ENCODE peak calls at places on chromosomes 7 and 10, in eight cellular contexts. G is kidney epithelial cell; S is epithelial cell of proximal tubule; M is CD8-positive, alpha-beta memory T cell; L is NB4; J is epithelial cell of esophagus; K is Panc1; V is adipocyte. F is an unnamed sample.

GRCh38 chr10:110123594-110123993 is 83.8 kb upstream of the MXI1 start:
- DNase-seq in V (no peak), K (no peak), J (no peak), G (no peak), L (no peak), S (no peak), M (no peak), F (no peak)

GRCh38 chr10:11297136-11297535 is 279.5 kb downstream of the CELF2 start:
- DNase-seq in J (no peak), K (no peak), M (no peak), L (no peak), S (no peak), G (no peak), V (no peak), F (no peak)

GRCh38 chr10:22693371-22693784 is 21.0 kb downstream of the PIP4K2A start:
- DNase-seq in K (no peak), G (no peak), L (peak), S (no peak), V (peak), M (no peak), J (no peak), F (peak)

GRCh38 chr10:99921948-99922347 is 87.8 kb downstream of the DNMBP start:
- DNase-seq in M (no peak), L (no peak), J (peak), S (no peak), K (no peak), G (no peak), V (no peak), F (peak)

GRCh38 chr7:95302976-95303375 is 21.4 kb downstream of the PON1 start:
- DNase-seq in M (no peak), G (no peak), V (no peak), K (no peak), L (no peak), S (no peak), J (peak), F (peak)

GRCh38 chr10:58932126-58932525 is 244.3 kb upstream of the PHYHIPL start:
- DNase-seq in K (no peak), L (no peak), M (no peak), G (no peak), J (no peak), V (no peak), S (no peak), F (no peak)

GRCh38 chr7:139169816-139170215 is 60.3 kb upstream of the ZC3HAV1 start:
- DNase-seq in L (no peak), K (no peak), S (no peak), G (no peak), J (no peak), M (no peak), V (no peak), F (no peak)

GRCh38 chr10:113326160-113327111 is 226.4 kb upstream of the HABP2 start:
- DNase-seq in M (no peak), L (peak), J (peak), V (peak), K (peak), S (peak), G (peak), F (peak)

GRCh38 chr10:70960783-70961570 is 72.6 kb upstream of the PCBD1 start:
- DNase-seq in G (no peak), V (no peak), J (no peak), K (no peak), L (no peak), M (no peak), S (no peak), F (no peak)

GRCh38 chr10:69916133-69916532 is 114.4 kb downstream of the COL13A1 start:
- DNase-seq in S (no peak), K (no peak), G (no peak), J (no peak), L (no peak), M (no peak), V (no peak), F (no peak)

GRCh38 chr7:97499204-97499603 is 232.7 kb upstream of the TAC1 start:
- DNase-seq in G (peak), L (peak), S (peak), V (peak), K (peak), J (peak), M (no peak), F (peak)

GRCh38 chr10:68261132-68261856 is 29.4 kb upstream of the ATOH7 start:
- DNase-seq in L (no peak), K (no peak), M (no peak), V (no peak), G (no peak), S (peak), J (no peak), F (no peak)

GRCh38 chr7:148480479-148481146 is 110.0 kb upstream of the C7orf33 start:
- DNase-seq in M (no peak), S (no peak), V (no peak), G (no peak), J (no peak), K (no peak), L (no peak), F (no peak)

GRCh38 chr10:123926401-123927264 is 35.0 kb upstream of the CPXM2 start:
- DNase-seq in J (peak), G (no peak), M (no peak), L (peak), V (peak), K (no peak), S (no peak), F (peak)

DNA sequence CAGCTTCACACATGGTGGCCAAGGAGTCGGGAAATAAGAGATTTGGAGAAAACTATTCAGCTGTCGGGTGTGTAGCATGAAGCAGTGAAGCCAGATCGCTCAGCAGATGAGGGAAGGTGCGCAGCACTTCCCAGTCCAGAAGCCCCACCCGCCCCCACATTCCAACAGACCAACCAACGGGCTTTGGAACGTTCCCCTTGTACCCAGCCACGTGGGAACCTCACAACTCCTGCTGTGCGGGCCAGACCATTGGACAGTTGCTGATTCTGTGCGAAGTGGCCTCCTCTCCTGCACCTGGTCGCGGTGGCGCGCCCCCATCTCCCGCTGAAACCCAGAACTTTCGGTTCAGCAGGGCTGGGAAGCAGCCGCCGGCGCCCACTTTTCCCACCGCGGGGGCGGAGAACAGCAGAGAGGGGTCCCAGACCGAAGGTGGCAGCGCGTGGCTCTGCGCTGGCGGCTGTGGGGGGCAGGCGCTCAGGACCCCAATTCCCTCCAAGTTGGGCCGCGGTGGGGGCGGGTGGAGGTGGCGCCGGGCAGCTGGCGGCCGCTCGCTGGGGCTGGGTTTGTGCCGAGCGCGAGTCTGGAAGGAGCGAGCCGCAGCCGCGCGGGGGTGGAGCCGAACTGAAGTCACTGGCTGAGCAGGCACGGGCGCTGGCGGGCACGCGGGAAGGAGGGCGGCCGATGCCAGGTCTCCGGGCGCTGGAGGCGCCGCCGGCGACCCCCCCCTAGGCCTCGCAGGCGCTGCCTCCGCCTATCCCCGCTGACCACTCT is 1301.5 kb upstream of the SORCS1 start:
- DNase-seq in K (no peak), G (no peak), V (peak), M (no peak), S (no peak), J (peak), L (no peak), F (peak)
- H3K4me3 ChIP-seq in K (no peak), G (peak), V (peak), M (no peak), S (peak), J (peak), L (no peak), F (peak)

DNA sequence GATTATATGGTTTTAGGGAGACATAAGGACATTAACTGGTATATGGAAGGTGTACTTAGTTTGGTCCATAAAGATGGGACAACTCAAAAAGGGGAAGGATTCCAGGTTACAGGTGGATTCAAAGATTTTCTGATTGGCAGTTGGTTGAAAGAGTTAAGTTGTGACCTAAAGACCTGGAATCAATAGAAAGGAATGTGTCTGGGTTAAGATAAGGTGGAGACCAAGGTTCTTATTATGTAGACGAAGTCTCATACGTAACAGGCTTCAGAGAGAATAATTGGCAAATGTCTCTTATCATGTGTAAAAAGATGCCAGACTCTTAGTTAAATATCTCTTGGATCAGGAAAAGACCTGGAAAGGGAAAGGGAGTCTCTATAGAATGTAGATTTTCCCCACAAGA is 1.0 kb upstream of the TRDMT1 start:
- DNase-seq in M (no peak), V (no peak), J (no peak), G (no peak), K (no peak), S (no peak), L (no peak), F (no peak)
- H3K4me3 ChIP-seq in M (no peak), V (no peak), J (no peak), G (no peak), K (no peak), S (no peak), L (no peak), F (no peak)

DNA sequence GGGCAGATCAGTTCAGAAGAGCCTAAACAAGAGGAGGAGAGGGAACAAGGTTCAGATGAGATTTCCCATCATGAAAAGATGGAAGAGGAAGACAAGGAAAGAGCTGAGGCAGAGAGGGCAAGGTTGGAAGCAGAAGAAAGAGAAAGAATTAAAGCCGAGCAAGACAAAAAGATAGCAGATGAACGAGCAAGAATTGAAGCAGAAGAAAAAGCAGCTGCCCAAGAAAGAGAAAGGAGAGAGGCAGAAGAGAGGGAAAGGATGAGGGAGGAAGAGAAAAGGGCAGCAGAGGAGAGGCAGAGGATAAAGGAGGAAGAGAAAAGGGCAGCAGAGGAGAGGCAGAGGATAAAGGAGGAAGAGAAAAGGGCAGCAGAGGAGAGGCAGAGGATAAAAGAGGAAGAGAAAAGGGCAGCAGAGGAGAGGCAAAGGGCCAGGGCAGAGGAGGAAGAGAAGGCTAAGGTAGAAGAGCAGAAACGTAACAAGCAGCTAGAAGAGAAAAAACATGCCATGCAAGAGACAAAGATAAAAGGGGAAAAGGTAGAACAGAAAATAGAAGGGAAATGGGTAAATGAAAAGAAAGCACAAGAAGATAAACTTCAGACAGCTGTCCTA is 52.7 kb upstream of the AGBL3 start:
- DNase-seq in K (no peak), V (no peak), J (no peak), L (no peak), G (no peak), S (no peak), M (no peak), F (no peak)
- H3K4me3 ChIP-seq in K (no peak), V (no peak), J (no peak), L (no peak), G (no peak), S (no peak), M (no peak), F (no peak)

GRCh38 chr7:35261041-35261440 is 7.1 kb upstream of the TBX20 start:
- DNase-seq in K (no peak), G (no peak), M (no peak), L (no peak), V (no peak), J (no peak), S (no peak), F (no peak)
- H3K4me3 ChIP-seq in K (no peak), G (no peak), M (no peak), L (no peak), V (no peak), J (no peak), S (no peak), F (no peak)

GRCh38 chr10:80411681-80412230 is 3.4 kb downstream of the PRXL2A start:
- DNase-seq in M (no peak), S (no peak), K (no peak), G (no peak), V (no peak), L (no peak), J (peak), F (peak)

GRCh38 chr10:80409121-80409520 is 770 bp downstream of the PRXL2A start:
- DNase-seq in V (no peak), S (no peak), L (no peak), K (no peak), G (no peak), M (no peak), J (no peak), F (no peak)

GRCh38 chr10:80411267-80411668 is 2.9 kb downstream of the PRXL2A start:
- DNase-seq in J (no peak), V (peak), S (no peak), G (no peak), M (no peak), L (no peak), K (no peak), F (no peak)

GRCh38 chr10:80410122-80410521 is 1.8 kb downstream of the PRXL2A start:
- DNase-seq in J (no peak), V (no peak), M (no peak), K (no peak), S (no peak), L (no peak), G (no peak), F (no peak)

DNA sequence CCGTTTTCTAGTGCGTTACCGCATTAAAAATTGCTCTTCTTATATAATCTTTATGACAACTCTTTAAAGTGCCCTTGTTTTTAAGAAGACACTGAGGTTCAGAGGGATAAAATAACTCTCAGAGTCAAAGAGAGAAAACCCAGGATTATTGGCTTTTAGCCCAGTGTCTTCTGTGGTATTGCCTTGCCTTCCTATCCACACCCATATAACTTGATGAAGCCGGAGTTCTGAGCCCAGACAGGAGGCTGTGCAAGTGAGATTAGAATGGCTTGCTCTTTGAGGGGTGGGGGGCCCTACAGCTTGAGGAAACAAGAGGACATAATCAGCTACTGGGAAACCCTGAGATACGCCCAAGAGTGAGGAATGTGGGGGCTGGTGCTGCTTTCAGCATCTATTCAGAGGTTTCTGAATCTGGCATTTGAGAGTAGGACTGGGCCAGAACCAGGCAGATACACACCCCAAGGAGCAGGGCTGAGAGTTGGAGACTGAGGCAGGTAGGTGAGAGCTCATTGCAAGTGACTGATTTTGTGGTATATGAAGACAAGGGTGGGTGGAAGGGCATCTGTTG is 2.3 kb downstream of the PRXL2A start:
- DNase-seq in J (no peak), L (no peak), V (no peak), M (no peak), S (no peak), K (no peak), G (no peak), F (no peak)
- H3K4me3 ChIP-seq in J (no peak), L (no peak), V (peak), M (no peak), S (no peak), K (no peak), G (no peak), F (no peak)

GRCh38 chr7:123724725-123725381 is 23.9 kb downstream of the WASL start:
- DNase-seq in K (no peak), V (peak), M (no peak), J (no peak), L (peak), G (no peak), S (no peak), F (no peak)
- H3K4me3 ChIP-seq in K (no peak), V (no peak), M (no peak), J (no peak), L (no peak), G (no peak), S (no peak), F (no peak)

GRCh38 chr10:35642023-35642792 is at the start of gene FZD8:
- DNase-seq in K (no peak), V (peak), J (peak), S (no peak), G (peak), M (peak), L (peak), F (peak)

GRCh38 chr10:35639651-35640311 is 2.3 kb downstream of the FZD8 start:
- DNase-seq in L (no peak), J (peak), K (no peak), M (no peak), V (peak), G (no peak), S (no peak), F (peak)

GRCh38 chr10:35640474-35640873 is 1.6 kb downstream of the FZD8 start:
- DNase-seq in S (no peak), J (peak), M (no peak), K (no peak), V (peak), G (no peak), L (no peak), F (peak)

GRCh38 chr10:35641430-35642015 is 573 bp downstream of the FZD8 start:
- DNase-seq in L (no peak), S (no peak), V (peak), J (peak), M (no peak), K (no peak), G (no peak), F (no peak)

GRCh38 chr10:35640951-35641429 is 1.1 kb downstream of the FZD8 start:
- DNase-seq in M (no peak), V (peak), J (peak), K (peak), S (no peak), G (no peak), L (no peak), F (peak)
- H3K4me3 ChIP-seq in M (peak), V (peak), J (peak), K (peak), S (peak), G (peak), L (no peak), F (peak)

DNA sequence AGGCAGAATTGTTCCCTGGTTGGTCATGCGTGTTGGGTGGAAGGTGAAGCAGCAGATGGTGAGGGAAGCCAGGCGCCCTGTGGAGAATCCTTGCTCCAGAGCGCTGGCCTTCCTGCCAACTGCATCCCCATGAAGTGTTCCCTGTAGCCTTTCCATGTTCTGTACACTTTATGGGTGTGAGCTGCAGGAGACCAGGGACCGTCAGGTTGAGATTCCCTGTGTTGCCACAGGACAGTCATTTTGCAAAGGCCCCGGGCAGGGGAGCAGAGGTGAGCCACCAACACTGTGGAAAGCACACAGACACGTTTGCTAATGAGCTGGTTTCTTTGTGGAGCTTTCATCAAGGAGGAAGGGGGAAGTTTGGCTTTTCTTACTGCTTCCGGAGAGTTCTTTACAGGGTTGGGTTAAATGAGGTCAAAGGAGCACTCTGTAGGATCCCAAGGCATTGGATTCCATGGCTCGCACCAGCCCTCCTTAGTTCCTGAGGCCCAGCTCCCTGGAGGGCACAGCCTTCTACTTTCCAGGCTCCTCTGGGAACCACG is 32.1 kb downstream of the TSPAN14 start:
- DNase-seq in S (no peak), L (peak), J (no peak), M (no peak), K (no peak), V (no peak), G (no peak), F (no peak)
- H3K4me3 ChIP-seq in S (no peak), L (peak), J (no peak), M (peak), K (no peak), V (no peak), G (no peak), F (no peak)

GRCh38 chr7:159031135-159031701 is 113.4 kb downstream of the VIPR2 start:
- DNase-seq in K (no peak), V (no peak), M (no peak), S (no peak), G (no peak), J (no peak), L (peak), F (no peak)
- H3K4me3 ChIP-seq in K (peak), V (peak), M (no peak), S (peak), G (peak), J (no peak), L (peak), F (no peak)

F was measured in mammary epithelial cell.